ENCODE peak calls at places on chromosomes 1 and 21, in eight cellular contexts. One of them, this sample, is unnamed. For H3K27me3 and H3K4me1, the result is how much of the 10 kb centered on the place peaks cover.

GRCh38 chr1:165369255-165369848 is 12.8 kb upstream of the LMX1A start:
- DNase-seq in spleen: peak
- DNase-seq in fibroblast of lung: peak
- DNase-seq in heart left ventricle: no peak
- DNase-seq in esophagus squamous epithelium: no peak
- DNase-seq in left ventricle myocardium inferior: peak
- DNase-seq in thyroid gland: peak
- DNase-seq in cardiac muscle cell: peak
- DNase-seq in this sample: no peak

GRCh38 chr1:91797164-91797563 is 88.8 kb downstream of the TGFBR3 start:
- DNase-seq in spleen: no peak
- DNase-seq in esophagus squamous epithelium: no peak
- DNase-seq in cardiac muscle cell: no peak
- DNase-seq in thyroid gland: no peak
- DNase-seq in fibroblast of lung: no peak
- DNase-seq in heart left ventricle: no peak
- DNase-seq in left ventricle myocardium inferior: no peak
- DNase-seq in this sample: no peak

GRCh38 chr1:21507511-21508270 is 1.5 kb upstream of the ALPL start:
- DNase-seq in thyroid gland: no peak
- DNase-seq in esophagus squamous epithelium: no peak
- DNase-seq in left ventricle myocardium inferior: no peak
- DNase-seq in fibroblast of lung: no peak
- DNase-seq in heart left ventricle: no peak
- DNase-seq in cardiac muscle cell: no peak
- DNase-seq in spleen: no peak
- DNase-seq in this sample: no peak

GRCh38 chr1:21644906-21645305 is 24.3 kb downstream of the RAP1GAP start:
- DNase-seq in esophagus squamous epithelium: no peak
- DNase-seq in spleen: no peak
- DNase-seq in left ventricle myocardium inferior: no peak
- DNase-seq in thyroid gland: no peak
- DNase-seq in fibroblast of lung: no peak
- DNase-seq in cardiac muscle cell: no peak
- DNase-seq in heart left ventricle: no peak
- DNase-seq in this sample: no peak

GRCh38 chr1:78831731-78832360 is 174.7 kb downstream of the ADGRL4 start:
- DNase-seq in left ventricle myocardium inferior: no peak
- DNase-seq in esophagus squamous epithelium: no peak
- DNase-seq in thyroid gland: no peak
- DNase-seq in heart left ventricle: no peak
- DNase-seq in spleen: no peak
- DNase-seq in cardiac muscle cell: no peak
- DNase-seq in fibroblast of lung: peak
- DNase-seq in this sample: no peak

GRCh38 chr21:44817914-44818635 is at the start of gene SUMO3:
- DNase-seq in cardiac muscle cell: peak
- DNase-seq in left ventricle myocardium inferior: peak
- DNase-seq in esophagus squamous epithelium: no peak
- DNase-seq in thyroid gland: peak
- DNase-seq in fibroblast of lung: peak
- DNase-seq in spleen: peak
- DNase-seq in heart left ventricle: peak
- DNase-seq in this sample: peak

GRCh38 chr1:7014640-7014930 is 229.3 kb downstream of the CAMTA1 start:
- DNase-seq in cardiac muscle cell: no peak
- DNase-seq in left ventricle myocardium inferior: no peak
- DNase-seq in spleen: no peak
- DNase-seq in esophagus squamous epithelium: no peak
- DNase-seq in heart left ventricle: no peak
- DNase-seq in thyroid gland: no peak
- DNase-seq in fibroblast of lung: no peak
- DNase-seq in this sample: no peak

GRCh38 chr1:179509384-179509783 is 66.4 kb downstream of the NPHS2 start:
- DNase-seq in cardiac muscle cell: no peak
- DNase-seq in thyroid gland: no peak
- DNase-seq in heart left ventricle: no peak
- DNase-seq in esophagus squamous epithelium: no peak
- DNase-seq in spleen: no peak
- DNase-seq in left ventricle myocardium inferior: no peak
- DNase-seq in fibroblast of lung: no peak
- DNase-seq in this sample: no peak

GRCh38 chr1:82343381-82343780 is 542.6 kb downstream of the ADGRL2 start:
- DNase-seq in left ventricle myocardium inferior: no peak
- DNase-seq in cardiac muscle cell: no peak
- DNase-seq in thyroid gland: no peak
- DNase-seq in spleen: no peak
- DNase-seq in esophagus squamous epithelium: no peak
- DNase-seq in fibroblast of lung: no peak
- DNase-seq in heart left ventricle: no peak
- DNase-seq in this sample: no peak

GRCh38 chr1:18882511-18882910 is 19.8 kb downstream of the ALDH4A1 start:
- DNase-seq in esophagus squamous epithelium: no peak
- DNase-seq in left ventricle myocardium inferior: no peak
- DNase-seq in thyroid gland: no peak
- DNase-seq in fibroblast of lung: no peak
- DNase-seq in heart left ventricle: no peak
- DNase-seq in spleen: no peak
- DNase-seq in cardiac muscle cell: no peak
- DNase-seq in this sample: no peak

GRCh38 chr1:21634481-21635137 is 34.5 kb downstream of the RAP1GAP start:
- DNase-seq in fibroblast of lung: no peak
- DNase-seq in thyroid gland: peak
- DNase-seq in left ventricle myocardium inferior: no peak
- DNase-seq in cardiac muscle cell: no peak
- DNase-seq in heart left ventricle: no peak
- DNase-seq in spleen: no peak
- DNase-seq in esophagus squamous epithelium: no peak
- DNase-seq in this sample: no peak

GRCh38 chr1:179288977-179289376 is 4.6 kb upstream of the SOAT1 start:
- DNase-seq in thyroid gland: no peak
- DNase-seq in spleen: no peak
- DNase-seq in cardiac muscle cell: no peak
- DNase-seq in esophagus squamous epithelium: no peak
- DNase-seq in fibroblast of lung: no peak
- DNase-seq in heart left ventricle: no peak
- DNase-seq in left ventricle myocardium inferior: no peak
- DNase-seq in this sample: no peak

DNA sequence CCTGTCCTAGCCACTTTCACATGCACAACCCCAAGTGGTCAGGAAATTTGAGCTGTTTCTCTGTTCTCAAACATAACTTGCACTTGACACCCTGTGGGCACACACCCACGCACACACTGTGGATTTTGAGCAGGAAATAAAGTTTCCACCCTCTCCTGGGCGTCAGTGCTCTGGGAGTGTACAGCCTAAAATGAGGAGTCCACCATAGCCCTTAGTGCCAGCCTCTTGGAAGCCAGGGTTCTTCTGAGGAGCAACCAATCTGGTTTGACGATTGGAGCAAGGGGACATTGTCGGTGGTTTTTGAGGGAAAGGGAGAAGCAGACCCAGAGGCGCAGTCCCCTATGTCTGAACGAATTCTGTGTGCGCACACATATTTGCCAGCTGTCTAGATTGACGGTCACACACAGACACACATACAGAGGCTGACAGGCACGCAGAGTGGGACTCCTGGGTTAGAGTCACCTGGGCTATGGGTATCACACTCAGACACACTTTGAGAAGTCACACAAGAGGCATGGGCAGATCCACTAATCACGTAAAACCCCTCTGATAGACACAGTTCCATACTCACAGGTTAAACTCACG is 2.7 kb downstream of the DMBX1 start:
- DNase-seq in heart left ventricle: no peak
- DNase-seq in left ventricle myocardium inferior: no peak
- DNase-seq in fibroblast of lung: no peak
- DNase-seq in thyroid gland: no peak
- DNase-seq in esophagus squamous epithelium: no peak
- DNase-seq in spleen: peak
- DNase-seq in cardiac muscle cell: no peak
- DNase-seq in this sample: no peak
- H3K27me3 ChIP-seq in heart left ventricle: under half
- H3K27me3 ChIP-seq in left ventricle myocardium inferior: half or more
- H3K27me3 ChIP-seq in fibroblast of lung: half or more
- H3K27me3 ChIP-seq in thyroid gland: under half
- H3K27me3 ChIP-seq in esophagus squamous epithelium: under half
- H3K27me3 ChIP-seq in spleen: half or more
- H3K27me3 ChIP-seq in cardiac muscle cell: half or more
- H3K27me3 ChIP-seq in this sample: under half

DNA sequence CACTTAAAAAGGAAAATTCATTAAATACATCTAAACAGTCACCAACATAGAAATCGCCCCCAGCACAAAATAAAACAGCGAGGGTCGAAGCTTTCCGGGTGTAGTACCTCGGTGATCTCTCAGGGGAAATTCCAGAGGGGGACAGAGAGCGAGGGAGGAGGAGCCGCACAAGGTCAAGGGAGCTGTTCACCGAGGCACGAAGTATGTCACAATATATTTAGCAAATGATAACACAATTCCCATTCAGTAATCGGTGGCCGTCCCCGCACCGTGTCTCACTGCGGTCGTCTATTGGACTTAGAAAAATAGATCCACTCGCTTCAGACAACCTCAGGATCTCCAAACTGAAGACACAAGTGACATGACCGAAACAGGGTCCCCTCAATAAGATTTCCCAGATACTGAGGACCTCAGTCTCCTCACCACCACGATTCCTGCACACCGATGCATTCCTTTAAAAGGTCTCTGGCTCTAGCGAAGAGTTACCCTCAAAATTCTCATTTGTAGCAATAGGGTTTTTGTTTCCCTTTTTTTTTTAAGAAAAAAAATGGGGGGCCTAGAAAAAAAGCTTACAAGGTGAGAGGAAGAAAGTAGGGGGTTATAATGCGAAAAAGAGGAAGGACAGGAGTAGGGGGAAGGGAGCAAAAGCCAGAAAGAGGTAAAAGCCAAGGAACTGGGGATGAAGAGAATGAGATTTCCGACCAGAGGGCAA is 1.1 kb downstream of the LPGAT1 start:
- DNase-seq in spleen: peak
- DNase-seq in fibroblast of lung: peak
- DNase-seq in thyroid gland: peak
- DNase-seq in left ventricle myocardium inferior: peak
- DNase-seq in esophagus squamous epithelium: no peak
- DNase-seq in heart left ventricle: peak
- DNase-seq in cardiac muscle cell: peak
- DNase-seq in this sample: no peak
- H3K27ac ChIP-seq in spleen: peak
- H3K27ac ChIP-seq in fibroblast of lung: peak
- H3K27ac ChIP-seq in thyroid gland: peak
- H3K27ac ChIP-seq in left ventricle myocardium inferior: peak
- H3K27ac ChIP-seq in esophagus squamous epithelium: no peak
- H3K27ac ChIP-seq in heart left ventricle: peak
- H3K27ac ChIP-seq in cardiac muscle cell: no peak
- H3K27ac ChIP-seq in this sample: peak

DNA sequence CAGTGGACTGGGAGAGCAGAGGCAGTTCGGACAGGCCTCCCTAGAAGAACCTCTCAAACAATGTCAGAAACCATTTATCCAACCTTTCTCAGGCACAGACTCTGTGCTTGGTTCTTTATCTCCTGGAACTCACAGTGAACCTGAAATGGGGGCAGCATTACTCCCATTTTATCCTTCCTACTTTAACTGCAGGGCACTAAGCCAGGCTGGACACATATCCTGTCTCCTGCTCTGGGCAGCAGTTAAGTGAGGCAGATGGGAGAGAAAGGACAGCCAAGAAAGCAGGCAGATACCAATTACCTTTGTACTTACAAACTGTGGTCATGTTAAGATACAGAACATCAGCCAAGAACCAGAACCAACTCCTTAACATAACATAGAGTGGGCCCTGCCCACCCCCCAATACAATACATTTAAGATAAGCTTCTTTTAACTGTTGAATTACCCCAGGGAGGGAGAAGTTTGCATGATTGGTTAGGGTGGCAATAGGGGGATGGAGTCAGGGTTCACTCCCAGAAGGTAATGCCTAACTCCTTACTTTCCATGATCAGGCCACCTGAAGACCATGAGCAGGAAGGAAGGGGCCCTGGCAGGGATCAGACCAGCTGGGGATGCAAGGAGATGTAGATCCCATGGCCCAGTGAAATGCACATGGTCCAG is 10.9 kb downstream of the KDF1 start:
- DNase-seq in fibroblast of lung: no peak
- DNase-seq in esophagus squamous epithelium: no peak
- DNase-seq in cardiac muscle cell: no peak
- DNase-seq in left ventricle myocardium inferior: no peak
- DNase-seq in spleen: no peak
- DNase-seq in thyroid gland: no peak
- DNase-seq in heart left ventricle: peak
- DNase-seq in this sample: no peak
- H3K4me1 ChIP-seq in fibroblast of lung: under half
- H3K4me1 ChIP-seq in esophagus squamous epithelium: under half
- H3K4me1 ChIP-seq in cardiac muscle cell: under half
- H3K4me1 ChIP-seq in left ventricle myocardium inferior: under half
- H3K4me1 ChIP-seq in spleen: under half
- H3K4me1 ChIP-seq in thyroid gland: under half
- H3K4me1 ChIP-seq in heart left ventricle: under half
- H3K4me1 ChIP-seq in this sample: under half

GRCh38 chr1:2646837-2647236 is 14.0 kb upstream of the MMEL1 start:
- DNase-seq in esophagus squamous epithelium: no peak
- DNase-seq in spleen: no peak
- DNase-seq in thyroid gland: no peak
- DNase-seq in heart left ventricle: no peak
- DNase-seq in left ventricle myocardium inferior: no peak
- DNase-seq in cardiac muscle cell: no peak
- DNase-seq in fibroblast of lung: no peak
- DNase-seq in this sample: no peak

GRCh38 chr1:2645143-2645542 is 12.3 kb upstream of the MMEL1 start:
- DNase-seq in cardiac muscle cell: no peak
- DNase-seq in esophagus squamous epithelium: no peak
- DNase-seq in thyroid gland: no peak
- DNase-seq in left ventricle myocardium inferior: no peak
- DNase-seq in spleen: peak
- DNase-seq in fibroblast of lung: no peak
- DNase-seq in heart left ventricle: no peak
- DNase-seq in this sample: no peak

GRCh38 chr1:2645776-2646175 is 13.0 kb upstream of the MMEL1 start:
- DNase-seq in spleen: peak
- DNase-seq in esophagus squamous epithelium: no peak
- DNase-seq in heart left ventricle: no peak
- DNase-seq in thyroid gland: no peak
- DNase-seq in left ventricle myocardium inferior: no peak
- DNase-seq in cardiac muscle cell: no peak
- DNase-seq in fibroblast of lung: no peak
- DNase-seq in this sample: no peak

DNA sequence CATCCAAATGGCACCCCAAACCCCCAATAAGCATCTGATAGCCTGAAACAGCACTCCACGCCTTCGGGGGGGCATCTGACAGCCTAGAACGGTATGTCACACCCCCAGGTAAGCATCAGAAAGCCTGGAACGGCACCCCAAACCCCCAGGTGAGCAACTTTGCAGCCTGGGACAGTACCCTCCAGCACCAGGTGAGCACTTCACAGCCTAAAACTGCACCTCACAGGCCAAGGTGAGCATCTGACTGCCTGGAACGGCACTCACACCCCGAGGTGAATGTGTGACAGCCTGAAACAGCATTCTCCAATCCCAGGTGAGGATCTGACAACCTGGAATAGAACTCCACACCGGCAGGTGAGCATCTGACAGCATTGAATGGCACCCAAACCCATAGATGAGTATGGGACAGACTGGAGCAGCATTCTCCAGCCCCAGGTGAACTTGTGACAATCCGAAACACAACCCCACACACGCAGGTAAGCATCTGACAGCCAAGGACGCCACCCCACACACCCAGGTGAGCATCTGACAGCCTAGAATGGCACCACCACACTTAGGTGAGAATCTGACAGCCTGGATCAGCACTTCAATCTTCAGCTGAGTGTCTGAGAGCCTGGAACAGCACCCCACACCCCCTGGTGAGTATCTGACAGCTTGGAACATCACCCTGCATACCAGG is 18.3 kb upstream of the MMEL1 start:
- DNase-seq in esophagus squamous epithelium: no peak
- DNase-seq in thyroid gland: no peak
- DNase-seq in heart left ventricle: no peak
- DNase-seq in fibroblast of lung: no peak
- DNase-seq in spleen: peak
- DNase-seq in cardiac muscle cell: no peak
- DNase-seq in left ventricle myocardium inferior: peak
- DNase-seq in this sample: no peak
- H3K27me3 ChIP-seq in esophagus squamous epithelium: under half
- H3K27me3 ChIP-seq in thyroid gland: under half
- H3K27me3 ChIP-seq in heart left ventricle: under half
- H3K27me3 ChIP-seq in fibroblast of lung: under half
- H3K27me3 ChIP-seq in spleen: half or more
- H3K27me3 ChIP-seq in cardiac muscle cell: under half
- H3K27me3 ChIP-seq in left ventricle myocardium inferior: under half
- H3K27me3 ChIP-seq in this sample: under half